ENCODE peak calls at places on chromosome 21, in six cellular contexts. D is iPS-NIHi11, G is psoas muscle, Y is AG10803, E is fibroblast of the conjunctiva, F is amniotic stem cell. C is an unnamed sample.

GRCh38 chr21:27171704-27172103 is 204.8 kb upstream of the ADAMTS5 start:
- DNase-seq in D (no peak), G (no peak), Y (peak; percentile 78), E (peak; percentile 74), F (no peak), C (no peak)

GRCh38 chr21:43370091-43370658 is 56.8 kb downstream of the SIK1 start:
- DNase-seq in D (no peak), G (no peak), Y (peak; percentile 14), E (no peak), F (no peak), C (no peak)

GRCh38 chr21:39670741-39671140 is 58.0 kb downstream of the B3GALT5 start:
- DNase-seq in D (no peak), G (no peak), Y (peak; percentile 30), E (no peak), F (no peak), C (no peak)

GRCh38 chr21:42537106-42537742 is 23.6 kb downstream of the SLC37A1 start:
- DNase-seq in D (no peak), G (no peak), Y (no peak), E (no peak), F (no peak), C (no peak)

GRCh38 chr21:34885636-34886553 is 163.2 kb downstream of the RUNX1 start:
- DNase-seq in D (no peak), G (peak; percentile 29), Y (no peak), E (no peak), F (no peak), C (no peak)

GRCh38 chr21:42010507-42011493 is 640 bp upstream of the ZBTB21 start:
- DNase-seq in D (peak; percentile 67), G (peak; percentile 28), Y (peak; percentile 6), E (no peak), F (no peak), C (no peak)

GRCh38 chr21:26777166-26777565 is 68.0 kb downstream of the ADAMTS1 start:
- DNase-seq in D (no peak), G (no peak), Y (no peak), E (no peak), F (no peak), C (no peak)

GRCh38 chr21:42500736-42501135 is 4.7 kb upstream of the RSPH1 start:
- DNase-seq in D (no peak), G (no peak), Y (no peak), E (no peak), F (no peak), C (no peak)

GRCh38 chr21:36589352-36589971 is 109.5 kb upstream of the SIM2 start:
- DNase-seq in D (peak; percentile 66), G (peak; percentile 45), Y (peak; percentile 63), E (peak; percentile 14), F (no peak), C (no peak)

GRCh38 chr21:42336065-42336464 is 14.7 kb downstream of the TFF2 start:
- DNase-seq in D (peak; percentile 69), G (no peak), Y (no peak), E (no peak), F (no peak), C (no peak)

GRCh38 chr21:46639489-46640386 is 4.3 kb downstream of the PRMT2 start:
- DNase-seq in D (no peak), G (no peak), Y (peak; percentile 41), E (no peak), F (no peak), C (no peak)

GRCh38 chr21:45051580-45052434 is 22.6 kb upstream of the ADARB1 start:
- DNase-seq in D (no peak), G (peak; percentile 79), Y (no peak), E (no peak), F (no peak), C (no peak)

GRCh38 chr21:36211660-36212512 is 55.3 kb downstream of the DOP1B start:
- DNase-seq in D (no peak), G (no peak), Y (peak; percentile 71), E (peak; percentile 42), F (peak; percentile 46), C (no peak)

GRCh38 chr21:29318354-29318753 is 19.6 kb downstream of the BACH1 start:
- DNase-seq in D (no peak), G (no peak), Y (peak; percentile 38), E (no peak), F (no peak), C (no peak)

GRCh38 chr21:25573409-25574206 is 33.7 kb downstream of the MRPL39 start:
- DNase-seq in D (no peak), G (no peak), Y (peak; percentile 75), E (peak; percentile 61), F (peak; percentile 86), C (no peak)

GRCh38 chr21:46538262-46538661 is 66.6 kb downstream of the S100B start:
- DNase-seq in D (no peak), G (no peak), Y (no peak), E (no peak), F (no peak), C (no peak)

GRCh38 chr21:46393451-46393940 is 65.2 kb upstream of the DIP2A start:
- DNase-seq in D (no peak), G (peak; percentile 43), Y (no peak), E (no peak), F (no peak), C (no peak)

GRCh38 chr21:26169061-26169610 is 1.4 kb downstream of the APP start:
- DNase-seq in D (peak; percentile 56), G (peak; percentile 20), Y (peak; percentile 72), E (peak; percentile 55), F (peak; percentile 57), C (peak; percentile 26)

GRCh38 chr21:27365394-27365793 is 398.5 kb upstream of the ADAMTS5 start:
- DNase-seq in D (no peak), G (no peak), Y (peak; percentile 42), E (no peak), F (no peak), C (no peak)

GRCh38 chr21:37337179-37337578 is 29.4 kb upstream of the DYRK1A start:
- DNase-seq in D (no peak), G (no peak), Y (no peak), E (no peak), F (no peak), C (no peak)

GRCh38 chr21:34534522-34534921 is 22.5 kb upstream of the KCNE1 start:
- DNase-seq in D (no peak), G (no peak), Y (peak; percentile 80), E (no peak), F (no peak), C (no peak)

GRCh38 chr21:42439284-42440186 is 35.8 kb downstream of the UBASH3A start:
- DNase-seq in D (no peak), G (no peak), Y (no peak), E (no peak), F (no peak), C (no peak)

GRCh38 chr21:45270306-45270821 is 17.3 kb downstream of the POFUT2 start:
- DNase-seq in D (no peak), G (no peak), Y (peak; percentile 7), E (no peak), F (no peak), C (no peak)

GRCh38 chr21:32459972-32460371 is 47.5 kb downstream of the EVA1C start:
- DNase-seq in D (no peak), G (no peak), Y (peak; percentile 38), E (no peak), F (no peak), C (no peak)

GRCh38 chr21:23541571-23541970 is 2065.7 kb downstream of the MRPL39 start:
- DNase-seq in D (no peak), G (no peak), Y (no peak), E (no peak), F (no peak), C (no peak)

GRCh38 chr21:35208810-35209517 is 159.9 kb upstream of the RUNX1 start:
- DNase-seq in D (no peak), G (no peak), Y (peak; percentile 76), E (no peak), F (peak; percentile 33), C (no peak)

GRCh38 chr21:46517361-46517760 is 58.7 kb downstream of the DIP2A start:
- DNase-seq in D (no peak), G (peak; percentile 41), Y (no peak), E (no peak), F (no peak), C (peak; percentile 49)

GRCh38 chr21:25313891-25314646 is 293.2 kb downstream of the MRPL39 start:
- DNase-seq in D (no peak), G (no peak), Y (peak; percentile 50), E (peak; percentile 16), F (no peak), C (no peak)

GRCh38 chr21:45043541-45044020 is 30.8 kb upstream of the ADARB1 start:
- DNase-seq in D (no peak), G (no peak), Y (no peak), E (no peak), F (no peak), C (no peak)

GRCh38 chr21:44914176-44914874 is 6.4 kb downstream of the ITGB2 start:
- DNase-seq in D (no peak), G (peak; percentile 20), Y (no peak), E (no peak), F (no peak), C (peak; percentile 50)

GRCh38 chr21:42269382-42269781 is 45.8 kb downstream of the TFF3 start:
- DNase-seq in D (no peak), G (no peak), Y (no peak), E (no peak), F (no peak), C (no peak)

GRCh38 chr21:34790341-34790740 is 121.5 kb downstream of the CLIC6 start:
- DNase-seq in D (no peak), G (no peak), Y (no peak), E (no peak), F (no peak), C (no peak)

GRCh38 chr21:14567557-14568279 is 21.6 kb upstream of the SAMSN1 start:
- DNase-seq in D (no peak), G (no peak), Y (no peak), E (no peak), F (no peak), C (no peak)

GRCh38 chr21:33434770-33435360 is 31.7 kb downstream of the IFNGR2 start:
- DNase-seq in D (no peak), G (no peak), Y (peak; percentile 87), E (peak; percentile 85), F (peak; percentile 71), C (no peak)

GRCh38 chr21:32302560-32302959 is 3.9 kb downstream of the MRAP start:
- DNase-seq in D (no peak), G (no peak), Y (no peak), E (no peak), F (no peak), C (no peak)

GRCh38 chr21:43005635-43006034 is 31.3 kb downstream of the PKNOX1 start:
- DNase-seq in D (no peak), G (no peak), Y (no peak), E (no peak), F (no peak), C (no peak)

GRCh38 chr21:36135391-36136094 is 664 bp downstream of the CBR3 start:
- DNase-seq in D (peak; percentile 63), G (peak; percentile 78), Y (peak; percentile 70), E (peak; percentile 60), F (peak; percentile 46), C (peak; percentile 83)

GRCh38 chr21:31034378-31034777 is 3.9 kb downstream of the KRTAP19-8 start:
- DNase-seq in D (no peak), G (no peak), Y (no peak), E (no peak), F (no peak), C (no peak)